ENCODE peak calls at places on chromosomes 11 and 22, in seven cellular contexts. One of them, this sample, is unnamed.
A peak's percentile ranks its signal among the peaks of the same experiment; 100 is the strongest.

GRCh38 chr11:2675540-2675939 is 24.3 kb downstream of the KCNQ1OT1 start:
- DNase-seq in body of pancreas: peak; percentile 8
- DNase-seq in spleen: peak; percentile 64
- DNase-seq in lower leg skin: peak; percentile 72
- DNase-seq in GM12892: no peak
- DNase-seq in A549: no peak
- DNase-seq in K562: no peak
- DNase-seq in this sample: no peak

GRCh38 chr22:37182101-37182948 is 5.7 kb downstream of the C1QTNF6 start:
- DNase-seq in A549: no peak
- DNase-seq in GM12892: peak; percentile 25
- DNase-seq in body of pancreas: no peak
- DNase-seq in spleen: peak; percentile 71
- DNase-seq in lower leg skin: no peak
- DNase-seq in K562: peak; percentile 32
- DNase-seq in this sample: no peak

GRCh38 chr11:10651579-10652361 is 41.8 kb downstream of the IRAG1 start:
- DNase-seq in spleen: no peak
- DNase-seq in K562: no peak
- DNase-seq in A549: no peak
- DNase-seq in lower leg skin: no peak
- DNase-seq in GM12892: no peak
- DNase-seq in body of pancreas: no peak
- DNase-seq in this sample: no peak

GRCh38 chr11:58775066-58775708 is 43.4 kb upstream of the GLYAT start:
- DNase-seq in K562: no peak
- DNase-seq in lower leg skin: no peak
- DNase-seq in A549: no peak
- DNase-seq in spleen: no peak
- DNase-seq in body of pancreas: no peak
- DNase-seq in GM12892: no peak
- DNase-seq in this sample: no peak

GRCh38 chr11:133926466-133927246 is 30.1 kb downstream of the IGSF9B start:
- DNase-seq in A549: no peak
- DNase-seq in spleen: no peak
- DNase-seq in K562: no peak
- DNase-seq in lower leg skin: no peak
- DNase-seq in GM12892: no peak
- DNase-seq in body of pancreas: no peak
- DNase-seq in this sample: no peak

GRCh38 chr11:119341222-119342022 is 739 bp upstream of the C1QTNF5 start:
- DNase-seq in K562: no peak
- DNase-seq in lower leg skin: no peak
- DNase-seq in body of pancreas: peak; percentile 55
- DNase-seq in spleen: peak; percentile 84
- DNase-seq in GM12892: no peak
- DNase-seq in A549: no peak
- DNase-seq in this sample: no peak

GRCh38 chr11:112971200-112971599 is 10.0 kb downstream of the NCAM1 start:
- DNase-seq in A549: no peak
- DNase-seq in body of pancreas: no peak
- DNase-seq in spleen: no peak
- DNase-seq in lower leg skin: no peak
- DNase-seq in K562: no peak
- DNase-seq in GM12892: no peak
- DNase-seq in this sample: no peak

GRCh38 chr11:124421043-124421442 is 3.6 kb downstream of the OR8B4 start:
- DNase-seq in K562: no peak
- DNase-seq in spleen: no peak
- DNase-seq in A549: no peak
- DNase-seq in body of pancreas: no peak
- DNase-seq in GM12892: no peak
- DNase-seq in lower leg skin: no peak
- DNase-seq in this sample: no peak

GRCh38 chr11:70567680-70568503 is 169.6 kb downstream of the CTTN start:
- DNase-seq in body of pancreas: no peak
- DNase-seq in spleen: peak; percentile 68
- DNase-seq in GM12892: no peak
- DNase-seq in A549: no peak
- DNase-seq in lower leg skin: no peak
- DNase-seq in K562: no peak
- DNase-seq in this sample: peak; percentile 57

GRCh38 chr22:36160499-36160942 is at the start of gene APOL3:
- DNase-seq in A549: no peak
- DNase-seq in lower leg skin: peak; percentile 96
- DNase-seq in GM12892: no peak
- DNase-seq in K562: no peak
- DNase-seq in spleen: peak; percentile 87
- DNase-seq in body of pancreas: peak; percentile 60
- DNase-seq in this sample: peak; percentile 15

GRCh38 chr11:102229510-102230119 is 87.7 kb upstream of the BIRC3 start:
- DNase-seq in K562: no peak
- DNase-seq in lower leg skin: no peak
- DNase-seq in spleen: no peak
- DNase-seq in body of pancreas: no peak
- DNase-seq in GM12892: no peak
- DNase-seq in A549: no peak
- DNase-seq in this sample: no peak

GRCh38 chr11:2307733-2308331 is 6.0 kb downstream of the TSPAN32 start:
- DNase-seq in K562: no peak
- DNase-seq in lower leg skin: peak; percentile 81
- DNase-seq in body of pancreas: no peak
- DNase-seq in A549: no peak
- DNase-seq in GM12892: no peak
- DNase-seq in spleen: peak; percentile 61
- DNase-seq in this sample: no peak

GRCh38 chr11:2444301-2445106 is at the start of the genes KCNQ1 and TRPM5:
- DNase-seq in body of pancreas: peak; percentile 84
- DNase-seq in GM12892: no peak
- DNase-seq in lower leg skin: no peak
- DNase-seq in spleen: peak; percentile 93
- DNase-seq in A549: peak; percentile 59
- DNase-seq in K562: peak; percentile 90
- DNase-seq in this sample: peak; percentile 81

GRCh38 chr11:32902089-32902665 is 9.6 kb downstream of the QSER1 start:
- DNase-seq in body of pancreas: no peak
- DNase-seq in K562: no peak
- DNase-seq in GM12892: no peak
- DNase-seq in A549: no peak
- DNase-seq in spleen: no peak
- DNase-seq in lower leg skin: no peak
- DNase-seq in this sample: no peak

GRCh38 chr22:41746563-41747400 is 47.5 kb downstream of the MEI1 start:
- DNase-seq in body of pancreas: peak; percentile 78
- DNase-seq in lower leg skin: peak; percentile 91
- DNase-seq in K562: peak; percentile 64
- DNase-seq in spleen: peak; percentile 81
- DNase-seq in GM12892: no peak
- DNase-seq in A549: peak; percentile 61
- DNase-seq in this sample: peak; percentile 72

GRCh38 chr22:40406063-40406890 is 35.9 kb downstream of the SGSM3 start:
- DNase-seq in K562: no peak
- DNase-seq in lower leg skin: no peak
- DNase-seq in A549: no peak
- DNase-seq in GM12892: no peak
- DNase-seq in spleen: peak; percentile 74
- DNase-seq in body of pancreas: no peak
- DNase-seq in this sample: no peak

GRCh38 chr22:40408718-40409612 is 38.6 kb downstream of the SGSM3 start:
- DNase-seq in K562: no peak
- DNase-seq in lower leg skin: no peak
- DNase-seq in A549: no peak
- DNase-seq in GM12892: no peak
- DNase-seq in spleen: no peak
- DNase-seq in body of pancreas: no peak
- DNase-seq in this sample: no peak

GRCh38 chr22:40407021-40407761 is 36.8 kb downstream of the SGSM3 start:
- DNase-seq in GM12892: no peak
- DNase-seq in body of pancreas: no peak
- DNase-seq in spleen: peak; percentile 76
- DNase-seq in K562: no peak
- DNase-seq in A549: no peak
- DNase-seq in lower leg skin: no peak
- DNase-seq in this sample: no peak

GRCh38 chr22:40409613-40410113 is 39.3 kb downstream of the SGSM3 start:
- DNase-seq in spleen: no peak
- DNase-seq in body of pancreas: no peak
- DNase-seq in K562: no peak
- DNase-seq in A549: no peak
- DNase-seq in lower leg skin: no peak
- DNase-seq in GM12892: no peak
- DNase-seq in this sample: no peak

DNA sequence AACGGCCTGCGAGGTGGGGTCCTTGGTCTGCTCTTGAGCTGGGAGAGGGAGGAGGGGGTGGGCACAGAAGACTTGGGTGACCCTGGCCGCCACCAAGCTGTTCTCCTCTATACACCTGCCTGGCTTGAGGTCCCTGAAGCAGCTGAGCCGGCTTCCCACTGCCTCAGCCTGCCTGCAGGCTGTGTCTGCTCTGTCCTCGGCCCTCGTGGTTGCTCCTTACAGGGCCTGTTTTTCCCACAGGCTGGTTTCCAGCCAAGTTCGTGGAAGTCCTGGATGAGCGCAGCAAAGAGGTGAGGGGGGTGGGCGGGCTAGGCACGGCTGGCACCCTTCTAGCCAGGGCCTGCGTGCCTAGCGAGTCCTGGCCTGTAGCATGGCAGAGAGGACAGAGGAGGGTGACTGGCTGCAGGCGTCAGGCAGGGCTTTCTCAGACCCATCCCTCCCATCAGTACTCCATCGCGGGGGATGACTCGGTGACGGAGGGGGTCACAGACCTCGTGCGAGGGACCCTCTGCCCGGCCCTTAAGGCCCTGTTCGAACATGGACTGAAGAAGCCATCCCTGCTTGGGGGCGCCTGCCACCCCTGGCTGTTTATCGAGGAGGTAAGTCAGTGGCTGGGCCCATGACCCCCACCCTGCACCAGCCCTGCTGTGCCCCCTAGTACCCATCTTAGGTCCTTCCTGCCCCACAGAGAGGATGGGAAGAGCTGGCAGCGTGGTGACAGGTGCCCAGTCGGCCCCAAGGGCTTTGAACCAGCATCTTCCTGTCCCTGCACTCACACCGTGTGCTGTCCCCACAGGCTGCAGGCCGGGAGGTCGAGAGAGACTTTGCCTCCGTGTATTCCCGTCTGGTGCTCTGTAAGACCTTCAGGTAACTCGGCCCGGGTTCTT is 37.7 kb downstream of the SGSM3 start:
- DNase-seq in body of pancreas: no peak
- DNase-seq in K562: no peak
- DNase-seq in A549: no peak
- DNase-seq in lower leg skin: no peak
- DNase-seq in spleen: peak; percentile 75
- DNase-seq in GM12892: no peak
- DNase-seq in this sample: no peak
- TF ChIP-seq POLR2A in body of pancreas: no peak
- TF ChIP-seq POLR2A in K562: no peak
- TF ChIP-seq POLR2A in A549: no peak
- TF ChIP-seq POLR2A in lower leg skin: no peak
- TF ChIP-seq POLR2A in spleen: no peak
- TF ChIP-seq POLR2A in GM12892: peak; percentile 8
- TF ChIP-seq POLR2A in this sample: no peak

GRCh38 chr11:114060402-114061052 is 1.0 kb downstream of the ZBTB16 start:
- DNase-seq in lower leg skin: peak; percentile 88
- DNase-seq in body of pancreas: peak; percentile 49
- DNase-seq in spleen: peak; percentile 91
- DNase-seq in K562: no peak
- DNase-seq in A549: no peak
- DNase-seq in GM12892: no peak
- DNase-seq in this sample: no peak
- TF ChIP-seq POLR2A in lower leg skin: no peak
- TF ChIP-seq POLR2A in body of pancreas: peak; percentile 40
- TF ChIP-seq POLR2A in spleen: no peak
- TF ChIP-seq POLR2A in K562: no peak
- TF ChIP-seq POLR2A in A549: no peak
- TF ChIP-seq POLR2A in GM12892: no peak
- TF ChIP-seq POLR2A in this sample: no peak

GRCh38 chr22:20108757-20109230 is 7.1 kb upstream of the RANBP1 start:
- DNase-seq in spleen: peak; percentile 64
- DNase-seq in GM12892: no peak
- DNase-seq in body of pancreas: no peak
- DNase-seq in A549: no peak
- DNase-seq in K562: no peak
- DNase-seq in lower leg skin: no peak
- DNase-seq in this sample: no peak

GRCh38 chr22:20111689-20112622 is 3.9 kb upstream of the RANBP1 start:
- DNase-seq in body of pancreas: peak; percentile 74
- DNase-seq in GM12892: no peak
- DNase-seq in spleen: peak; percentile 59
- DNase-seq in K562: no peak
- DNase-seq in lower leg skin: no peak
- DNase-seq in A549: no peak
- DNase-seq in this sample: no peak

GRCh38 chr22:20111045-20111688 is 4.7 kb upstream of the RANBP1 start:
- DNase-seq in GM12892: peak; percentile 58
- DNase-seq in spleen: peak; percentile 67
- DNase-seq in body of pancreas: no peak
- DNase-seq in lower leg skin: no peak
- DNase-seq in K562: peak; percentile 89
- DNase-seq in A549: peak; percentile 54
- DNase-seq in this sample: no peak

GRCh38 chr22:20109411-20110358 is 6.2 kb upstream of the RANBP1 start:
- DNase-seq in body of pancreas: no peak
- DNase-seq in A549: no peak
- DNase-seq in spleen: peak; percentile 70
- DNase-seq in GM12892: no peak
- DNase-seq in lower leg skin: no peak
- DNase-seq in K562: no peak
- DNase-seq in this sample: no peak

DNA sequence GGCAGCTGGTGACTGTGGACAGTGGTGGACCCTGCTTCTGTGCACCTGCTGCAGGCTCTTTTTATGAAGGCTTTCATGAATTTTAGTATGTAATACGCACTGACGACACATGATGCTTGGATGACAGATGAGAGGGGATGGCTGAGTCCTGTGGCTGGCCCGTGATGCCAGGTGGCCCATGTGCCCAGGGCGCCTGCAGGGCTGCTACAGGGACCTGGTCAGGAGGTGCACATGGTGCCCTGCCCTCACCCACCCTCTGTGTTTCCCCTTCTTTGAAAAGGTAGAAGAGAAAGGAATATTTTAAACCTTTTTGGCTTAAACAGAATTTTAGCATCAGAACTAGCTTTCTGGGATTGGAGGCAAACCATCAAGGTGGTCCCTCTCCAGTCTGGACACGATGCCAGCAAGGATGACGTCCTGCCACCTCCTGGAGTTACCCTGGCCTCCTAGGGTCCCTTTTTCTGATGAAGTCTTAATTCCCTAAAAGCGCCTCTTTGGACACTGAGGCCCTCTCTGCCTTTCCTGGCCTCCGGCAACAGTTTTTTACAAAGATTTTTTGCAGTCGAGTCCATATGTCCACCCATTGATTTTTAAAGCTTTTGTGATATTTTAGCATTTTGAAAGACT is 5.4 kb upstream of the RANBP1 start:
- DNase-seq in body of pancreas: no peak
- DNase-seq in GM12892: no peak
- DNase-seq in A549: no peak
- DNase-seq in spleen: peak; percentile 69
- DNase-seq in K562: no peak
- DNase-seq in lower leg skin: no peak
- DNase-seq in this sample: no peak
- TF ChIP-seq POLR2A in body of pancreas: no peak
- TF ChIP-seq POLR2A in GM12892: no peak
- TF ChIP-seq POLR2A in A549: no peak
- TF ChIP-seq POLR2A in spleen: no peak
- TF ChIP-seq POLR2A in K562: peak; percentile 18
- TF ChIP-seq POLR2A in lower leg skin: no peak
- TF ChIP-seq POLR2A in this sample: no peak

GRCh38 chr11:30322826-30323710 is at the start of gene ARL14EP:
- DNase-seq in spleen: peak; percentile 98
- DNase-seq in K562: peak; percentile 87
- DNase-seq in lower leg skin: peak; percentile 98
- DNase-seq in body of pancreas: peak; percentile 93
- DNase-seq in A549: peak; percentile 71
- DNase-seq in GM12892: peak; percentile 57
- DNase-seq in this sample: peak; percentile 60
- TF ChIP-seq POLR2A in spleen: peak; percentile 86
- TF ChIP-seq POLR2A in K562: peak; percentile 98
- TF ChIP-seq POLR2A in lower leg skin: peak; percentile 77
- TF ChIP-seq POLR2A in body of pancreas: peak; percentile 87
- TF ChIP-seq POLR2A in A549: peak; percentile 77
- TF ChIP-seq POLR2A in GM12892: peak; percentile 96
- TF ChIP-seq POLR2A in this sample: peak; percentile 89

This sample was measured in H54.